ENCODE peak calls at places on chromosomes 13 and 19, in eight cellular contexts. F, B, E, N, A, Q, K and P are unnamed samples.

GRCh38 chr13:95099541-95099940 is 201.7 kb downstream of the ABCC4 start:
- DNase-seq in K (peak), Q (peak), E (no peak), N (peak), F (no peak), B (no peak), A (no peak), P (no peak)

GRCh38 chr13:18235172-18235571 is 946.5 kb downstream of the TUBA3C start:
- DNase-seq in K (no peak), E (no peak), Q (no peak), A (no peak), N (no peak), B (no peak), F (no peak), P (no peak)

GRCh38 chr19:12939292-12939606 is 840 bp downstream of the CALR start:
- DNase-seq in A (no peak), Q (peak), K (no peak), E (peak), N (peak), F (no peak), B (no peak), P (no peak)

GRCh38 chr13:105084931-105085330 is 1450.5 kb downstream of the EFNB2 start:
- DNase-seq in B (no peak), F (no peak), A (no peak), N (no peak), E (no peak), Q (no peak), K (no peak), P (no peak)

GRCh38 chr19:33616346-33616745 is 5.4 kb upstream of the CHST8 start:
- DNase-seq in Q (no peak), A (no peak), K (no peak), N (no peak), F (no peak), E (no peak), B (no peak), P (no peak)

GRCh38 chr19:40907968-40908735 is 26.1 kb upstream of the CYP2A7 start:
- DNase-seq in F (peak), A (no peak), B (peak), Q (no peak), K (no peak), E (peak), N (no peak), P (no peak)

GRCh38 chr19:35556846-35557538 is 6.5 kb downstream of the ATP4A start:
- DNase-seq in K (no peak), N (no peak), F (no peak), Q (no peak), B (no peak), E (no peak), A (no peak), P (no peak)

GRCh38 chr19:13652810-13653590 is 111.3 kb upstream of the MRI1 start:
- DNase-seq in K (no peak), F (no peak), E (no peak), N (no peak), Q (no peak), A (no peak), B (no peak), P (no peak)

GRCh38 chr19:17797397-17798201 is 2.7 kb downstream of the B3GNT3 start:
- DNase-seq in B (peak), A (no peak), K (peak), F (peak), E (no peak), Q (no peak), N (no peak), P (no peak)

GRCh38 chr19:55255618-55256423 is 3.0 kb downstream of the PPP6R1 start:
- DNase-seq in E (peak), B (peak), F (no peak), A (no peak), Q (peak), N (peak), K (peak), P (no peak)

GRCh38 chr13:48078251-48078656 is 16.6 kb downstream of the MED4 start:
- DNase-seq in Q (no peak), F (no peak), B (no peak), A (no peak), E (no peak), N (no peak), K (no peak), P (peak)

GRCh38 chr13:26557393-26558073 is at the start of gene WASF3:
- DNase-seq in F (peak), N (peak), Q (peak), B (peak), A (peak), E (peak), K (peak), P (peak)